ENCODE peak calls at places on chromosomes 13 and 19, in eight cellular contexts. B is cardiac muscle cell; Q is sigmoid colon; U is GM23338; E is CD8-positive, alpha-beta memory T cell; M is RWPE2; V is H9; W is heart left ventricle. F is an unnamed sample.

GRCh38 chr19:43337737-43338136 is 15.7 kb upstream of the CD177 start:
- DNase-seq in B (no peak), Q (no peak), U (no peak), E (no peak), M (no peak), V (no peak), W (no peak), F (no peak)

GRCh38 chr19:13095934-13096890 is 6.4 kb downstream of the LYL1 start:
- DNase-seq in B (peak; percentile 73), Q (peak; percentile 77), U (peak; percentile 90), E (no peak), M (peak; percentile 47), V (peak; percentile 89), W (no peak), F (no peak)

GRCh38 chr13:47555235-47555634 is 445.8 kb downstream of the SUCLA2 start:
- DNase-seq in B (no peak), Q (no peak), U (no peak), E (no peak), M (no peak), V (no peak), W (no peak), F (no peak)

GRCh38 chr13:100506154-100506553 is 82.4 kb downstream of the GGACT start:
- DNase-seq in B (no peak), Q (no peak), U (no peak), E (no peak), M (no peak), V (no peak), W (no peak), F (no peak)

GRCh38 chr13:50893211-50893852 is 16.3 kb upstream of the RNASEH2B start:
- DNase-seq in B (no peak), Q (no peak), U (peak; percentile 46), E (peak; percentile 62), M (no peak), V (no peak), W (no peak), F (no peak)

GRCh38 chr19:1935484-1936208 is 5.3 kb upstream of the CSNK1G2 start:
- DNase-seq in B (no peak), Q (no peak), U (peak; percentile 63), E (no peak), M (no peak), V (no peak), W (no peak), F (no peak)

GRCh38 chr13:40207110-40207478 is 459.3 kb downstream of the FOXO1 start:
- DNase-seq in B (no peak), Q (no peak), U (no peak), E (no peak), M (no peak), V (no peak), W (no peak), F (no peak)

GRCh38 chr13:85520445-85520844 is 278.8 kb downstream of the SLITRK6 start:
- DNase-seq in B (no peak), Q (no peak), U (no peak), E (no peak), M (no peak), V (no peak), W (no peak), F (no peak)

GRCh38 chr13:73842621-73843020 is 291.6 kb downstream of the KLF12 start:
- DNase-seq in B (no peak), Q (no peak), U (no peak), E (no peak), M (no peak), V (no peak), W (no peak), F (no peak)

GRCh38 chr13:50643055-50643454 is 200.4 kb downstream of the DLEU7 start:
- DNase-seq in B (no peak), Q (no peak), U (no peak), E (no peak), M (no peak), V (no peak), W (no peak), F (no peak)

GRCh38 chr19:6718741-6719539 is 1.5 kb downstream of the C3 start:
- DNase-seq in B (peak; percentile 9), Q (peak; percentile 67), U (peak; percentile 92), E (peak; percentile 12), M (no peak), V (peak; percentile 95), W (no peak), F (no peak)

GRCh38 chr19:9914315-9915207 is 21.8 kb downstream of the OLFM2 start:
- DNase-seq in B (peak; percentile 89), Q (peak; percentile 71), U (peak; percentile 92), E (peak; percentile 75), M (no peak), V (peak; percentile 87), W (peak; percentile 65), F (peak; percentile 41)

GRCh38 chr19:1239420-1239795 is 1.6 kb upstream of the CBARP start:
- DNase-seq in B (no peak), Q (no peak), U (no peak), E (no peak), M (no peak), V (no peak), W (no peak), F (no peak)

GRCh38 chr19:511101-511841 is 4.0 kb downstream of the TPGS1 start:
- DNase-seq in B (no peak), Q (peak; percentile 86), U (no peak), E (peak; percentile 96), M (no peak), V (peak; percentile 78), W (peak; percentile 62), F (no peak)

GRCh38 chr19:19911150-19911549 is 10.4 kb downstream of the ZNF93 start:
- DNase-seq in B (no peak), Q (no peak), U (no peak), E (no peak), M (no peak), V (no peak), W (no peak), F (no peak)

GRCh38 chr19:49361438-49362047 is 673 bp downstream of the TEAD2 start:
- DNase-seq in B (peak; percentile 91), Q (peak; percentile 95), U (peak; percentile 88), E (no peak), M (no peak), V (peak; percentile 73), W (peak; percentile 90), F (no peak)

GRCh38 chr19:27971071-27971470 is 1241.9 kb downstream of the UQCRFS1 start:
- DNase-seq in B (peak; percentile 32), Q (no peak), U (peak; percentile 73), E (no peak), M (no peak), V (peak; percentile 53), W (no peak), F (no peak)

GRCh38 chr19:41064974-41065569 is 23.2 kb upstream of the CYP2A13 start:
- DNase-seq in B (peak; percentile 14), Q (no peak), U (peak; percentile 88), E (no peak), M (no peak), V (peak; percentile 54), W (no peak), F (peak; percentile 22)

GRCh38 chr19:47675271-47675670 is 38.0 kb upstream of the EHD2 start:
- DNase-seq in B (no peak), Q (no peak), U (no peak), E (no peak), M (no peak), V (no peak), W (no peak), F (no peak)

GRCh38 chr19:47676811-47677210 is 36.4 kb upstream of the EHD2 start:
- DNase-seq in B (no peak), Q (no peak), U (no peak), E (no peak), M (no peak), V (no peak), W (no peak), F (no peak)

GRCh38 chr19:47675859-47676258 is 37.4 kb upstream of the EHD2 start:
- DNase-seq in B (no peak), Q (no peak), U (no peak), E (no peak), M (no peak), V (no peak), W (no peak), F (no peak)

GRCh38 chr19:47673426-47673825 is 39.8 kb upstream of the EHD2 start:
- DNase-seq in B (no peak), Q (no peak), U (no peak), E (no peak), M (no peak), V (no peak), W (no peak), F (no peak)

DNA sequence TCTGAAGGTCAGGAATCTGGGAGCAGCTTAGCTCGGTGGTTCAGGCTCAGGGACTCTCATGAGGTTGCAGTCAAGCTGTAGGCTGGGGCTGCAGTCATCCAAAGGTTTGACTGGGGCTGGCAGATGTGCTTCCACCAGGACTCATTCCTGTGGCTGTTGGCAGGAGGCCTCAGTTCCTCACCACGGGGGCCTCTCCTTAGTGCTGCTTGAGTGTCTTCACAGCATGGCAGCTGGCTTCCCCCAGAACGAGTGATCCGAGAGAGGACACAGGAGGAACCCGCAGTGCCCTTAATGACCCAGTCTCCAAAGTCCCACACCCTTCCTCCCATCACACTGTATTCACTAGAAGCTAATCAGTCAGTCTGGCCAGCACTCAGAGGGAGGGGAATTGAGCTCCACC is 38.7 kb upstream of the EHD2 start:
- DNase-seq in B (no peak), Q (no peak), U (no peak), E (no peak), M (no peak), V (no peak), W (no peak), F (no peak)
- H3K4me1 ChIP-seq in B (no peaks in the 10 kb centered on the region), Q (no peaks in the 10 kb centered on the region), U (no peaks in the 10 kb centered on the region), E (no peaks in the 10 kb centered on the region), M (no peaks in the 10 kb centered on the region), V (no peaks in the 10 kb centered on the region), W (no peaks in the 10 kb centered on the region), F (no peaks in the 10 kb centered on the region)

GRCh38 chr19:18428173-18428836 is 9.1 kb downstream of the SSBP4 start:
- DNase-seq in B (no peak), Q (peak; percentile 63), U (no peak), E (no peak), M (no peak), V (no peak), W (no peak), F (no peak)
- H3K27me3 ChIP-seq in B (no peaks in the 10 kb centered on the region), Q (peaks cover 11% of the 10 kb centered on the region), U (no peaks in the 10 kb centered on the region), E (no peaks in the 10 kb centered on the region), M (no peaks in the 10 kb centered on the region), V (no peaks in the 10 kb centered on the region), W (no peaks in the 10 kb centered on the region), F (no peaks in the 10 kb centered on the region)

DNA sequence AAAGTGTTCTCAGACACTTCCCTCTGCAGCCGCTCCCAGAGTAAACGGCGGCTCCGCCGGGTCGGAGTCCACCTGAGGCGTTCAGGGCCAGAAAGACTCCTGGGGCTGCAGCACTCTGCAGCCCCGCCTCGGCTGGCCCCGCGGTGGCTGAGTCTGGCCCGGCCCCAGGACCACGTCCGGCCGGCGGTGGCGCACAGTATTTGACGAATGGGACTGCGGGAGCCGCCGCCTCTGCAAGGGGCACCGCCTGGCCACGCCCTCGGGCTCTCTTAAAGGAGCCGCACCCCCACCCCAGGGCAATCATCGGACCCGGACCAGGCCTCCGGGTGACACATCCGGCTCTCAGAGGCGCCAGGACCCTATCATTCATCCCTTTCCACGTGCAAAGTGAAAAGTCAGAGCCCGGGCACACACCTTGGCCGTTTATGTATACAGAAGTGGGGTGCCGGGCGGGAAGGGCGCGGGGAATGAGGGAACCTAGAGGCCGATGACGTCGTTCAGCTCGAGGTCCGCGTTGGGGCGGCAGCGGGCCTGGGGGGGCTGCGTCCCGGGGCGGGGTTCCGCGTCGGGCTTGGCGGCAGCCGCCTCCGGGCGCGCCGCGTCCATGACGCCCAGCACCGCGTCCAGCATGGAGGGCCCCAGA is 1.2 kb upstream of the LENG9 start:
- DNase-seq in B (peak; percentile 95), Q (peak; percentile 93), U (peak; percentile 98), E (peak; percentile 61), M (peak; percentile 95), V (peak; percentile 95), W (peak; percentile 88), F (no peak)
- H3K4me1 ChIP-seq in B (no peaks in the 10 kb centered on the region), Q (peaks cover 43% of the 10 kb centered on the region), U (peaks cover 3% of the 10 kb centered on the region), E (peaks cover 21% of the 10 kb centered on the region), M (peaks cover 5% of the 10 kb centered on the region), V (no peaks in the 10 kb centered on the region), W (peaks cover 46% of the 10 kb centered on the region), F (no peaks in the 10 kb centered on the region)

GRCh38 chr19:54803410-54803809 is at the start of gene KIR2DL4:
- DNase-seq in B (no peak), Q (no peak), U (no peak), E (no peak), M (no peak), V (no peak), W (no peak), F (no peak)
- H3K27me3 ChIP-seq in B (no peaks in the 10 kb centered on the region), Q (peaks cover 7% of the 10 kb centered on the region), U (no peaks in the 10 kb centered on the region), E (no peaks in the 10 kb centered on the region), M (no peaks in the 10 kb centered on the region), V (no peaks in the 10 kb centered on the region), W (peaks cover 3% of the 10 kb centered on the region), F (no peaks in the 10 kb centered on the region)